ENCODE peak calls at places on chromosomes 2 and 18, in seven cellular contexts. D is dorsolateral prefrontal cortex, B is HL-60, I is colonic mucosa, T is kidney, S is sigmoid colon, X is choroid plexus epithelial cell. M is an unnamed sample.

GRCh38 chr2:85765081-85765731 is 11.4 kb downstream of the ATOH8 start:
- DNase-seq in D (no peak), B (no peak), I (no peak), T (no peak), S (no peak), X (no peak), M (no peak)

GRCh38 chr18:7164610-7165009 is 47.0 kb upstream of the LAMA1 start:
- DNase-seq in D (peak), B (no peak), I (no peak), T (no peak), S (no peak), X (peak), M (no peak)

GRCh38 chr2:16525265-16525887 is 140.3 kb downstream of the CYRIA start:
- DNase-seq in D (no peak), B (peak), I (peak), T (no peak), S (no peak), X (peak), M (no peak)

GRCh38 chr2:223597071-223597470 is 5.1 kb downstream of the SCG2 start:
- DNase-seq in D (no peak), B (no peak), I (no peak), T (no peak), S (no peak), X (no peak), M (no peak)

GRCh38 chr18:60534539-60534938 is 162.0 kb upstream of the MC4R start:
- DNase-seq in D (no peak), B (no peak), I (no peak), T (no peak), S (no peak), X (peak), M (peak)

GRCh38 chr2:15714609-15715008 is 122.9 kb downstream of the DDX1 start:
- DNase-seq in D (no peak), B (no peak), I (no peak), T (no peak), S (no peak), X (no peak), M (no peak)

GRCh38 chr2:223587301-223587700 is 14.9 kb downstream of the SCG2 start:
- DNase-seq in D (no peak), B (no peak), I (no peak), T (no peak), S (no peak), X (peak), M (no peak)

GRCh38 chr2:207768168-207768890 is 1.4 kb downstream of the FZD5 start:
- DNase-seq in D (no peak), B (no peak), I (peak), T (peak), S (peak), X (peak), M (no peak)

DNA sequence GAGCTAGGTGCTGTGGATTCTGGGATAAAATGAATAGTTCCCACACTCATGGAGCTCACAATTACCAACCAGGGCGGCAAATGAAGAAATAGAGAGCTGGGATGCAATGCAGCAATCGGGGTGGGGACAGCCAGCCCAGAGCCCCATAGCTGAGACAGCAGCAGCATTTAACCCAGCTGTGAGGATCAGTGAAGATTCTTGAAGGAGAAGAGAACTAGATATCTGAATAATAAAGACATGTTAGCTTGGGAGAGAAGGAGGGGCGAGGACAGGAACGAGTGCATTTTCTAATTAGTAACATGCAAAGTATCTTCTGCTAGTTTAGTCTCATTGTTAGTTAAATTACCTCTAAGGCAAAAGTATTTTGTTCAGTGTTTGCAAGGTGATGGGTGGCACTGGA is 350.0 kb downstream of the LPIN1 start:
- DNase-seq in D (no peak), B (no peak), I (no peak), T (no peak), S (no peak), X (no peak), M (no peak)
- H3K4me3 ChIP-seq in D (no peak), B (no peak), I (no peak), T (no peak), S (no peak), X (no peak), M (no peak)

GRCh38 chr18:77067315-77068061 is 65.1 kb downstream of the MBP start:
- DNase-seq in D (no peak), B (no peak), I (peak), T (no peak), S (peak), X (peak), M (no peak)
- TF ChIP-seq CTCF in D (no peak), B (no peak), I (no peak), T (no peak), S (no peak), X (peak), M (no peak)

GRCh38 chr2:216860738-216861137 is 874 bp upstream of the TNP1 start:
- DNase-seq in D (no peak), B (no peak), I (no peak), T (no peak), S (no peak), X (no peak), M (no peak)
- H3K4me3 ChIP-seq in D (no peak), B (no peak), I (no peak), T (no peak), S (no peak), X (no peak), M (no peak)

DNA sequence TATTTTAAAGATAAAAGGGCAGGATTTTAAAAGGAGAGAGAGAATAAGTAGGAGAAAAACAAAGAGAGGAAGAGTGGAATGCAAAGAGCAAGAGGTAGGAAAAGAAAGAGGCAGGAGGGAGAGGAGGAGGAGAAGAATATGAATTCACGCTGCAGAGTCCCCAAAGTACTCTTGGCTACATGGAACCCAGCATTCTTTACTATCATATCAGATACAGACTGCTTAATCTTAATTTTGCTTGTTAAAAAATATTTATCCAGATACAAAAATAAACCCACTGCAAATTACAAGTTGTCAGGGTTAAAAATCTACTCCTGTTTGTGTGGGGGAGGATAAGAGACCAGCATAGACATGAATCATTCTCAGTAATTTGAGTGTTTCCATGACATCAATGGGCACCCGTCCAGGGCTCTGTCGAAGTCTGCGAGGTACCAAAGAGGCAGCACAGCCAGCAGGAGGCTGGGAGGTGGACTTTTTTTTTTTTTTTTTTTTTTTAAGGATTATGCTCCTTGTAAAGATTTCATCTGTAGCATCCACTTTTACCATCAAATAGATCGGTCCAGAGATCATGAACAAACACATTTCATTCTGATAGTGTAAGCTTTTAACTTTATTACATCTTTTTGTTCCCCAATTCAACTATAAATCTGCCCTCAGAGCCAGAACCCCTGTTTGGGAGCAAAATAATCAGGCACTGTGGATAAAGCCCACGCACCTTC is 182.2 kb downstream of the TCF4 start:
- DNase-seq in D (peak), B (no peak), I (peak), T (no peak), S (peak), X (peak), M (no peak)
- TF ChIP-seq CTCF in D (no peak), B (no peak), I (no peak), T (no peak), S (no peak), X (peak), M (no peak)

DNA sequence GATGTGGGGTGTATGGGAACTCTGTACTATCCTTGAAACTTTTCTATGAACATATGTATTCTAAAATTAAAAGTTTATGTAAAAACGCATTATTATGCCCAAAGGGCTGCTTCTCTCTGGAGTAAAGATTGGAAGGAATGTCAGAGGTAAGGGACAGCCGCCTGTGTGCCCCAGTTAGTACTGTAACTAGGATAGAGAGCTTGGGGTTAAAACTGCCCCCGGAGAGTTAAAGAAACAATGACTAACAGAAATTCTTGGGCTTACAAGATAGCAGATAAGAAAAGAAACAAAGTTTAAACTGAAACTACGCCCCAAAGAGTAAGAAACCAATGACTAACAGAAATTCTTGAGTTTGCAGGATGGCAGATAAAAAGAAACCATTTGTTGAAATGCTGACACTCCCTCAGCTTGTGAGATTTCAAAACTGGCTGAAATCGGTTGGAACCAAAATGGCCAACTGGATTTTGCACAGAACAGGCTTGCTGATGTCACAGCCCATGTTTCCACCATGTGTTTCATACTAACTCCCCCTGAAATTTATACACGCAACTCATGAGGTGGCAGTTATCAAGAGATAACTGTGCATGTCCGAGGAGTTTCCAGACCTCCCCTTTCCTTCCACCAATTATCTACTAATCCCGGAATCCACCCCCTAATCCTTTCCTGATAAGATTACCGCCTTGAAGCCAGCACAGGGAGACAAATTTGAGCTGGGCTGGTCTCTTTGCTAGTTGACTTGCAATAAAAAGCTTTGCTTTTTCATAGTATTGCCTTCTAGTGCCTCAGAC is 8.7 kb upstream of the TXNDC2 start:
- DNase-seq in D (no peak), B (no peak), I (no peak), T (no peak), S (no peak), X (peak), M (peak)
- H3K4me3 ChIP-seq in D (no peak), B (no peak), I (no peak), T (peak), S (no peak), X (peak), M (peak)

GRCh38 chr2:172456002-172456401 is 28.6 kb downstream of the ITGA6 start:
- DNase-seq in D (no peak), B (no peak), I (no peak), T (no peak), S (no peak), X (no peak), M (no peak)
- TF ChIP-seq CTCF in D (no peak), B (no peak), I (no peak), T (no peak), S (no peak), X (no peak), M (no peak)

DNA sequence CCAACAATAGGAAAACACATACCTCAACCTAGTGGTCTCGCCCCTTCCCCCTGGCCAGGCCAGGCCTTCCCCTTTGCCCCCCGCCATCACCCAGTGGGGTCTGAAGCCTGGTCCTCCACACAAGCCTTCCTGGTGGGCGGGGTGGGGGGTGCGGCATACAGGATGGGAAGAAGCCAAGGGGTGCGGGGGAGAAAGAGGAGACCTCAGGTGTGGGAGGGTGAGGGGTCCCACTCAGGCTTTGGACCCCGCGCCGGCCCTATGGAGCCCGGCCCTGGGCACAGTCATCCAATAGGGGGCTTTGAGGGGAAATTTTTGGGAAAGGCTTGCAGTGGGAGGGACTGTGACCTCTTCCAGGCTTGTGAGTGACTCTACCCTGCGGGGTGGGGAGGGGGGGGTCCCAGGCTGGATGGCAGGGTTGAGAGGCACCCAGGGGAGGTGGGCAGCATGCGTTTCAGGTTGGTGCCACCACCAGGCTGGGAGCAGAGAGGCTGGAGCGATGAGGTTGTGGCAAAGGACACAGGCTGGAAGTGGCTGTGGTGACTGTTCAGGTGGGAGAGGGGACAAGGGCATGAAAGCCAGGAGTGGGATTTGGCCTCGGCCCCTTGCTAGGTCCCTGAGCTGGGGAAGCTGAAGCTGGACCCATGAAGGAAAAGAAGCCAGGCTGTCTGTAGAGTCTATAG is 1.3 kb downstream of the SLC66A3 start:
- DNase-seq in D (no peak), B (no peak), I (no peak), T (peak), S (no peak), X (no peak), M (no peak)
- H3K4me3 ChIP-seq in D (no peak), B (no peak), I (no peak), T (no peak), S (peak), X (no peak), M (no peak)